ENCODE peak calls at places on chromosomes 1 and 21, in eight cellular contexts. One of them, this sample, is unnamed. For H3K36me3, the result is how much of the 10 kb centered on the place peaks cover.

GRCh38 chr1:161048949-161049722 is 3.4 kb upstream of the USF1 start:
- DNase-seq in testis: no peak
- DNase-seq in Karpas-422: peak
- DNase-seq in kidney epithelial cell: no peak
- DNase-seq in neural progenitor cell: no peak
- DNase-seq in aorta: no peak
- DNase-seq in spleen: no peak
- DNase-seq in mesendoderm: no peak
- DNase-seq in this sample: no peak

GRCh38 chr1:52678961-52679897 is 18.9 kb downstream of the COA7 start:
- DNase-seq in testis: no peak
- DNase-seq in Karpas-422: no peak
- DNase-seq in kidney epithelial cell: no peak
- DNase-seq in neural progenitor cell: peak
- DNase-seq in aorta: no peak
- DNase-seq in spleen: no peak
- DNase-seq in mesendoderm: no peak
- DNase-seq in this sample: no peak

GRCh38 chr1:184022651-184023050 is 14.9 kb downstream of the COLGALT2 start:
- DNase-seq in testis: no peak
- DNase-seq in Karpas-422: no peak
- DNase-seq in kidney epithelial cell: no peak
- DNase-seq in neural progenitor cell: no peak
- DNase-seq in aorta: no peak
- DNase-seq in spleen: no peak
- DNase-seq in mesendoderm: no peak
- DNase-seq in this sample: peak

GRCh38 chr1:57874426-57874825 is 450.6 kb upstream of the DAB1 start:
- DNase-seq in testis: no peak
- DNase-seq in Karpas-422: no peak
- DNase-seq in kidney epithelial cell: peak
- DNase-seq in neural progenitor cell: no peak
- DNase-seq in aorta: no peak
- DNase-seq in spleen: no peak
- DNase-seq in mesendoderm: no peak
- DNase-seq in this sample: no peak

GRCh38 chr1:215160351-215160750 is 77.8 kb downstream of the KCNK2 start:
- DNase-seq in testis: no peak
- DNase-seq in Karpas-422: no peak
- DNase-seq in kidney epithelial cell: no peak
- DNase-seq in neural progenitor cell: no peak
- DNase-seq in aorta: no peak
- DNase-seq in spleen: no peak
- DNase-seq in mesendoderm: no peak
- DNase-seq in this sample: no peak

GRCh38 chr1:180893614-180894013 is 19.1 kb upstream of the KIAA1614 start:
- DNase-seq in testis: no peak
- DNase-seq in Karpas-422: no peak
- DNase-seq in kidney epithelial cell: no peak
- DNase-seq in neural progenitor cell: no peak
- DNase-seq in aorta: no peak
- DNase-seq in spleen: no peak
- DNase-seq in mesendoderm: no peak
- DNase-seq in this sample: no peak

GRCh38 chr21:42609806-42610205 is 43.6 kb upstream of the PDE9A start:
- DNase-seq in testis: peak
- DNase-seq in Karpas-422: peak
- DNase-seq in kidney epithelial cell: no peak
- DNase-seq in neural progenitor cell: no peak
- DNase-seq in aorta: no peak
- DNase-seq in spleen: no peak
- DNase-seq in mesendoderm: no peak
- DNase-seq in this sample: no peak

GRCh38 chr1:220767312-220768126 is 19.2 kb upstream of the MTARC1 start:
- DNase-seq in testis: no peak
- DNase-seq in Karpas-422: no peak
- DNase-seq in kidney epithelial cell: no peak
- DNase-seq in neural progenitor cell: no peak
- DNase-seq in aorta: no peak
- DNase-seq in spleen: no peak
- DNase-seq in mesendoderm: no peak
- DNase-seq in this sample: no peak

GRCh38 chr1:209809601-209810000 is 3.7 kb upstream of the IRF6 start:
- DNase-seq in testis: no peak
- DNase-seq in Karpas-422: no peak
- DNase-seq in kidney epithelial cell: no peak
- DNase-seq in neural progenitor cell: no peak
- DNase-seq in aorta: no peak
- DNase-seq in spleen: no peak
- DNase-seq in mesendoderm: no peak
- DNase-seq in this sample: no peak

GRCh38 chr1:229694053-229694693 is 68.1 kb downstream of the URB2 start:
- DNase-seq in testis: peak
- DNase-seq in Karpas-422: no peak
- DNase-seq in kidney epithelial cell: peak
- DNase-seq in neural progenitor cell: peak
- DNase-seq in aorta: peak
- DNase-seq in spleen: peak
- DNase-seq in mesendoderm: peak
- DNase-seq in this sample: peak

GRCh38 chr1:211938473-211939080 is 96.8 kb downstream of the INTS7 start:
- DNase-seq in testis: no peak
- DNase-seq in Karpas-422: no peak
- DNase-seq in kidney epithelial cell: no peak
- DNase-seq in neural progenitor cell: no peak
- DNase-seq in aorta: no peak
- DNase-seq in spleen: no peak
- DNase-seq in mesendoderm: no peak
- DNase-seq in this sample: no peak

GRCh38 chr1:47424336-47424982 is 8.4 kb downstream of the FOXE3 start:
- DNase-seq in testis: no peak
- DNase-seq in Karpas-422: peak
- DNase-seq in kidney epithelial cell: no peak
- DNase-seq in neural progenitor cell: peak
- DNase-seq in aorta: no peak
- DNase-seq in spleen: no peak
- DNase-seq in mesendoderm: peak
- DNase-seq in this sample: peak

GRCh38 chr1:169878498-169878897 is 15.2 kb downstream of the SCYL3 start:
- DNase-seq in testis: no peak
- DNase-seq in Karpas-422: no peak
- DNase-seq in kidney epithelial cell: no peak
- DNase-seq in neural progenitor cell: no peak
- DNase-seq in aorta: no peak
- DNase-seq in spleen: no peak
- DNase-seq in mesendoderm: no peak
- DNase-seq in this sample: peak

GRCh38 chr1:196056966-196057365 is 551.3 kb downstream of the KCNT2 start:
- DNase-seq in testis: no peak
- DNase-seq in Karpas-422: no peak
- DNase-seq in kidney epithelial cell: no peak
- DNase-seq in neural progenitor cell: peak
- DNase-seq in aorta: no peak
- DNase-seq in spleen: no peak
- DNase-seq in mesendoderm: peak
- DNase-seq in this sample: no peak

GRCh38 chr1:72122099-72122893 is 160.0 kb downstream of the NEGR1 start:
- DNase-seq in testis: no peak
- DNase-seq in Karpas-422: no peak
- DNase-seq in kidney epithelial cell: no peak
- DNase-seq in neural progenitor cell: no peak
- DNase-seq in aorta: no peak
- DNase-seq in spleen: no peak
- DNase-seq in mesendoderm: no peak
- DNase-seq in this sample: no peak

GRCh38 chr21:25375675-25376074 is 231.6 kb downstream of the MRPL39 start:
- DNase-seq in testis: no peak
- DNase-seq in Karpas-422: no peak
- DNase-seq in kidney epithelial cell: no peak
- DNase-seq in neural progenitor cell: no peak
- DNase-seq in aorta: no peak
- DNase-seq in spleen: no peak
- DNase-seq in mesendoderm: no peak
- DNase-seq in this sample: no peak

GRCh38 chr1:199010933-199011332 is 372.1 kb downstream of the PTPRC start:
- DNase-seq in testis: no peak
- DNase-seq in Karpas-422: no peak
- DNase-seq in kidney epithelial cell: no peak
- DNase-seq in neural progenitor cell: no peak
- DNase-seq in aorta: no peak
- DNase-seq in spleen: no peak
- DNase-seq in mesendoderm: no peak
- DNase-seq in this sample: no peak

GRCh38 chr1:220045356-220046051 is 801 bp downstream of the EPRS1 start:
- DNase-seq in testis: no peak
- DNase-seq in Karpas-422: peak
- DNase-seq in kidney epithelial cell: no peak
- DNase-seq in neural progenitor cell: no peak
- DNase-seq in aorta: no peak
- DNase-seq in spleen: no peak
- DNase-seq in mesendoderm: no peak
- DNase-seq in this sample: peak

GRCh38 chr1:173934440-173934839 is 17.3 kb upstream of the SERPINC1 start:
- DNase-seq in testis: no peak
- DNase-seq in Karpas-422: no peak
- DNase-seq in kidney epithelial cell: no peak
- DNase-seq in neural progenitor cell: peak
- DNase-seq in aorta: no peak
- DNase-seq in spleen: no peak
- DNase-seq in mesendoderm: peak
- DNase-seq in this sample: no peak

DNA sequence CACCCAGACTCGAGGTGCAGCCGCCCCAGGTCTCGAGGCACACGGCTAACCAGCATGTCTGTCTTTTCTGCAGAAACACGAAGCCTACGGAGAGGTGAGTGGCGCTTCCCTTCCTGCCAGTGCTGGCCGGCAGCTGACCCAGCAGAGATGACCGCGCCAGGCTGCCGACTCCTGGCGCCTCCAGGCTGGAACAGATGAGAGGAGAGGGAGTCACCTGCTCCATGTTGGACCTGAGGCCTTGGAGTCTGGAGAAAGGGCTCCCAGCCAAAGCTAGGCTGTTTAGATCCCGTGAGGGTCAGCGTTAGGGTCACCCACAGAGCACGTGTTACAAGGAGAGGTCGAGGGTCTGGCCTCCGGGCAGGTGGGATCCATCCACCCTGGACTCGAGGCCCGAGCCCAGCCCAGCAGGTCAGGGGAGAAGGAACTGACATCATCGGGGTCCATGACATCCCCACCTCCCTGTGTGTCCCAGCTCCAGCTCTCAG is 14.9 kb downstream of the COL6A2 start:
- DNase-seq in testis: peak
- DNase-seq in Karpas-422: no peak
- DNase-seq in kidney epithelial cell: no peak
- DNase-seq in neural progenitor cell: no peak
- DNase-seq in aorta: peak
- DNase-seq in spleen: no peak
- DNase-seq in mesendoderm: no peak
- DNase-seq in this sample: no peak
- H3K36me3 ChIP-seq in testis: under half
- H3K36me3 ChIP-seq in Karpas-422: under half
- H3K36me3 ChIP-seq in kidney epithelial cell: under half
- H3K36me3 ChIP-seq in neural progenitor cell: under half
- H3K36me3 ChIP-seq in aorta: under half
- H3K36me3 ChIP-seq in spleen: under half
- H3K36me3 ChIP-seq in mesendoderm: under half
- H3K36me3 ChIP-seq in this sample: under half

GRCh38 chr1:111176678-111177077 is 23.8 kb downstream of the DENND2D start:
- DNase-seq in testis: no peak
- DNase-seq in Karpas-422: no peak
- DNase-seq in kidney epithelial cell: no peak
- DNase-seq in neural progenitor cell: no peak
- DNase-seq in aorta: no peak
- DNase-seq in spleen: no peak
- DNase-seq in mesendoderm: no peak
- DNase-seq in this sample: no peak
- H3K36me3 ChIP-seq in testis: under half
- H3K36me3 ChIP-seq in Karpas-422: half or more
- H3K36me3 ChIP-seq in kidney epithelial cell: under half
- H3K36me3 ChIP-seq in neural progenitor cell: under half
- H3K36me3 ChIP-seq in aorta: under half
- H3K36me3 ChIP-seq in spleen: under half
- H3K36me3 ChIP-seq in mesendoderm: under half
- H3K36me3 ChIP-seq in this sample: half or more

GRCh38 chr1:7972285-7972684 is 10.8 kb downstream of the PARK7 start:
- DNase-seq in testis: no peak
- DNase-seq in Karpas-422: no peak
- DNase-seq in kidney epithelial cell: no peak
- DNase-seq in neural progenitor cell: no peak
- DNase-seq in aorta: no peak
- DNase-seq in spleen: no peak
- DNase-seq in mesendoderm: no peak
- DNase-seq in this sample: no peak
- H3K36me3 ChIP-seq in testis: under half
- H3K36me3 ChIP-seq in Karpas-422: half or more
- H3K36me3 ChIP-seq in kidney epithelial cell: under half
- H3K36me3 ChIP-seq in neural progenitor cell: under half
- H3K36me3 ChIP-seq in aorta: under half
- H3K36me3 ChIP-seq in spleen: under half
- H3K36me3 ChIP-seq in mesendoderm: under half
- H3K36me3 ChIP-seq in this sample: under half

GRCh38 chr1:150572918-150573647 is 6.3 kb downstream of the MCL1 start:
- DNase-seq in testis: no peak
- DNase-seq in Karpas-422: peak
- DNase-seq in kidney epithelial cell: no peak
- DNase-seq in neural progenitor cell: no peak
- DNase-seq in aorta: no peak
- DNase-seq in spleen: peak
- DNase-seq in mesendoderm: no peak
- DNase-seq in this sample: no peak
- H3K36me3 ChIP-seq in testis: under half
- H3K36me3 ChIP-seq in Karpas-422: half or more
- H3K36me3 ChIP-seq in kidney epithelial cell: under half
- H3K36me3 ChIP-seq in neural progenitor cell: under half
- H3K36me3 ChIP-seq in aorta: under half
- H3K36me3 ChIP-seq in spleen: under half
- H3K36me3 ChIP-seq in mesendoderm: under half
- H3K36me3 ChIP-seq in this sample: half or more

GRCh38 chr1:31691951-31692350 is 11.9 kb downstream of the COL16A1 start:
- DNase-seq in testis: no peak
- DNase-seq in Karpas-422: no peak
- DNase-seq in kidney epithelial cell: no peak
- DNase-seq in neural progenitor cell: no peak
- DNase-seq in aorta: no peak
- DNase-seq in spleen: no peak
- DNase-seq in mesendoderm: peak
- DNase-seq in this sample: no peak
- H3K36me3 ChIP-seq in testis: under half
- H3K36me3 ChIP-seq in Karpas-422: under half
- H3K36me3 ChIP-seq in kidney epithelial cell: under half
- H3K36me3 ChIP-seq in neural progenitor cell: under half
- H3K36me3 ChIP-seq in aorta: under half
- H3K36me3 ChIP-seq in spleen: under half
- H3K36me3 ChIP-seq in mesendoderm: under half
- H3K36me3 ChIP-seq in this sample: under half

This sample was measured in SK-N-SH.